ENCODE peak calls at places on chromosome 4, in eight cellular contexts. One of them, this sample, is unnamed.

GRCh38 chr4:130574215-130574614 is 1478.3 kb downstream of the C4orf33 start:
- DNase-seq in PC-3: no peak
- DNase-seq in tibial artery: no peak
- DNase-seq in SK-N-SH: no peak
- DNase-seq in lower lobe of right lung: no peak
- DNase-seq in mesendoderm: no peak
- DNase-seq in heart right ventricle: no peak
- DNase-seq in substantia nigra: no peak
- DNase-seq in this sample: no peak

GRCh38 chr4:105651879-105652640 is 56.4 kb downstream of the INTS12 start:
- DNase-seq in tibial artery: no peak
- DNase-seq in mesendoderm: no peak
- DNase-seq in lower lobe of right lung: no peak
- DNase-seq in PC-3: no peak
- DNase-seq in SK-N-SH: no peak
- DNase-seq in heart right ventricle: no peak
- DNase-seq in substantia nigra: no peak
- DNase-seq in this sample: no peak

GRCh38 chr4:187004628-187005027 is 281.0 kb upstream of the FAT1 start:
- DNase-seq in PC-3: no peak
- DNase-seq in lower lobe of right lung: no peak
- DNase-seq in heart right ventricle: no peak
- DNase-seq in substantia nigra: no peak
- DNase-seq in SK-N-SH: no peak
- DNase-seq in mesendoderm: no peak
- DNase-seq in tibial artery: no peak
- DNase-seq in this sample: no peak

GRCh38 chr4:118141240-118141639 is 107.0 kb downstream of the NDST3 start:
- DNase-seq in heart right ventricle: no peak
- DNase-seq in lower lobe of right lung: no peak
- DNase-seq in tibial artery: no peak
- DNase-seq in SK-N-SH: no peak
- DNase-seq in mesendoderm: peak
- DNase-seq in substantia nigra: no peak
- DNase-seq in PC-3: no peak
- DNase-seq in this sample: no peak

GRCh38 chr4:86500527-86500926 is 93.6 kb upstream of the PTPN13 start:
- DNase-seq in tibial artery: no peak
- DNase-seq in mesendoderm: no peak
- DNase-seq in SK-N-SH: no peak
- DNase-seq in heart right ventricle: no peak
- DNase-seq in substantia nigra: no peak
- DNase-seq in lower lobe of right lung: no peak
- DNase-seq in PC-3: peak
- DNase-seq in this sample: no peak

GRCh38 chr4:96146686-96147085 is 306.8 kb downstream of the PDHA2 start:
- DNase-seq in substantia nigra: no peak
- DNase-seq in PC-3: no peak
- DNase-seq in lower lobe of right lung: no peak
- DNase-seq in SK-N-SH: no peak
- DNase-seq in tibial artery: no peak
- DNase-seq in mesendoderm: no peak
- DNase-seq in heart right ventricle: no peak
- DNase-seq in this sample: no peak

GRCh38 chr4:85740431-85740861 is 265.5 kb downstream of the ARHGAP24 start:
- DNase-seq in PC-3: peak
- DNase-seq in tibial artery: no peak
- DNase-seq in substantia nigra: no peak
- DNase-seq in lower lobe of right lung: no peak
- DNase-seq in SK-N-SH: no peak
- DNase-seq in mesendoderm: no peak
- DNase-seq in heart right ventricle: no peak
- DNase-seq in this sample: no peak

GRCh38 chr4:146582864-146583263 is 55.8 kb upstream of the POU4F2 start:
- DNase-seq in lower lobe of right lung: no peak
- DNase-seq in mesendoderm: peak
- DNase-seq in heart right ventricle: no peak
- DNase-seq in substantia nigra: no peak
- DNase-seq in SK-N-SH: no peak
- DNase-seq in tibial artery: no peak
- DNase-seq in PC-3: peak
- DNase-seq in this sample: no peak

GRCh38 chr4:30718889-30719252 is 1.3 kb upstream of the PCDH7 start:
- DNase-seq in PC-3: peak
- DNase-seq in lower lobe of right lung: no peak
- DNase-seq in heart right ventricle: peak
- DNase-seq in SK-N-SH: peak
- DNase-seq in substantia nigra: no peak
- DNase-seq in mesendoderm: peak
- DNase-seq in tibial artery: no peak
- DNase-seq in this sample: peak

GRCh38 chr4:23906839-23907238 is 17.0 kb upstream of the PPARGC1A start:
- DNase-seq in heart right ventricle: no peak
- DNase-seq in lower lobe of right lung: no peak
- DNase-seq in mesendoderm: no peak
- DNase-seq in SK-N-SH: no peak
- DNase-seq in PC-3: no peak
- DNase-seq in substantia nigra: no peak
- DNase-seq in tibial artery: no peak
- DNase-seq in this sample: no peak

GRCh38 chr4:71270901-71271300 is 67.9 kb upstream of the SLC4A4 start:
- DNase-seq in lower lobe of right lung: no peak
- DNase-seq in tibial artery: no peak
- DNase-seq in PC-3: peak
- DNase-seq in SK-N-SH: peak
- DNase-seq in substantia nigra: no peak
- DNase-seq in heart right ventricle: no peak
- DNase-seq in mesendoderm: peak
- DNase-seq in this sample: no peak

GRCh38 chr4:83362492-83363329 is 28.1 kb upstream of the HPSE start:
- DNase-seq in lower lobe of right lung: no peak
- DNase-seq in PC-3: peak
- DNase-seq in substantia nigra: no peak
- DNase-seq in mesendoderm: peak
- DNase-seq in heart right ventricle: no peak
- DNase-seq in tibial artery: no peak
- DNase-seq in SK-N-SH: peak
- DNase-seq in this sample: no peak

GRCh38 chr4:40576651-40577480 is 52.8 kb downstream of the RBM47 start:
- DNase-seq in PC-3: peak
- DNase-seq in heart right ventricle: peak
- DNase-seq in lower lobe of right lung: peak
- DNase-seq in substantia nigra: peak
- DNase-seq in SK-N-SH: no peak
- DNase-seq in mesendoderm: peak
- DNase-seq in tibial artery: peak
- DNase-seq in this sample: peak

DNA sequence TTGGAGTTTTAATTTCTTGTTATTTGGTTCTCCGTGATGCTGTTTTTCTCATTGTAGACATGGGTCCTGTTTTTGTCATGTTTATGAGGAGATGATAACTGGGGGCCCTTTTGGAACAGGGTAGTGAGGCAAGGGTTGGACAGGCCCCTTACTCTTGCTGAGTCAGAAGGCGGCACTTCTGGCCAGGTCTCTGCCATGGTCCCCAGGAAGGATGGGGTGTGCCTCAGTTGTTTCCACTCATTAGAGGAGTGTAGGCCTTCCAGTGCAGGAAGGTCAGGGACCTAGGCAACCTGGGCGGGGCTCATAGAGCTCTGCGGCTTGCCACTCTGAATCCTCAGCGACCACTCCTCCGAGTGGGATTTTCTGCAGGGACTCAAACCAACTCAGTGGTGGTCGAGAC is 68.2 kb downstream of the NELFA start:
- DNase-seq in substantia nigra: no peak
- DNase-seq in heart right ventricle: no peak
- DNase-seq in SK-N-SH: no peak
- DNase-seq in PC-3: no peak
- DNase-seq in mesendoderm: no peak
- DNase-seq in tibial artery: no peak
- DNase-seq in lower lobe of right lung: no peak
- DNase-seq in this sample: peak
- H3K27ac ChIP-seq in substantia nigra: no peak
- H3K27ac ChIP-seq in heart right ventricle: no peak
- H3K27ac ChIP-seq in SK-N-SH: peak
- H3K27ac ChIP-seq in PC-3: peak
- H3K27ac ChIP-seq in mesendoderm: no peak
- H3K27ac ChIP-seq in tibial artery: no peak
- H3K27ac ChIP-seq in lower lobe of right lung: no peak
- H3K27ac ChIP-seq in this sample: no peak

GRCh38 chr4:148443550-148444295 is 1.5 kb upstream of the NR3C2 start:
- DNase-seq in heart right ventricle: peak
- DNase-seq in SK-N-SH: peak
- DNase-seq in substantia nigra: peak
- DNase-seq in PC-3: peak
- DNase-seq in lower lobe of right lung: peak
- DNase-seq in mesendoderm: peak
- DNase-seq in tibial artery: peak
- DNase-seq in this sample: peak
- H3K27ac ChIP-seq in heart right ventricle: peak
- H3K27ac ChIP-seq in SK-N-SH: no peak
- H3K27ac ChIP-seq in substantia nigra: peak
- H3K27ac ChIP-seq in PC-3: no peak
- H3K27ac ChIP-seq in lower lobe of right lung: peak
- H3K27ac ChIP-seq in mesendoderm: no peak
- H3K27ac ChIP-seq in tibial artery: peak
- H3K27ac ChIP-seq in this sample: peak

GRCh38 chr4:150074064-150074463 is 4.2 kb upstream of the DCLK2 start:
- DNase-seq in substantia nigra: no peak
- DNase-seq in tibial artery: no peak
- DNase-seq in SK-N-SH: no peak
- DNase-seq in PC-3: no peak
- DNase-seq in heart right ventricle: no peak
- DNase-seq in mesendoderm: no peak
- DNase-seq in lower lobe of right lung: no peak
- DNase-seq in this sample: no peak
- H3K27ac ChIP-seq in substantia nigra: no peak
- H3K27ac ChIP-seq in tibial artery: no peak
- H3K27ac ChIP-seq in SK-N-SH: peak
- H3K27ac ChIP-seq in PC-3: no peak
- H3K27ac ChIP-seq in heart right ventricle: no peak
- H3K27ac ChIP-seq in mesendoderm: no peak
- H3K27ac ChIP-seq in lower lobe of right lung: no peak
- H3K27ac ChIP-seq in this sample: no peak

GRCh38 chr4:108350332-108350731 is 181.6 kb upstream of the LEF1 start:
- DNase-seq in tibial artery: no peak
- DNase-seq in SK-N-SH: peak
- DNase-seq in lower lobe of right lung: no peak
- DNase-seq in mesendoderm: peak
- DNase-seq in substantia nigra: no peak
- DNase-seq in PC-3: no peak
- DNase-seq in heart right ventricle: no peak
- DNase-seq in this sample: peak

GRCh38 chr4:108355523-108356208 is 186.9 kb upstream of the LEF1 start:
- DNase-seq in tibial artery: no peak
- DNase-seq in SK-N-SH: peak
- DNase-seq in mesendoderm: no peak
- DNase-seq in lower lobe of right lung: no peak
- DNase-seq in PC-3: no peak
- DNase-seq in heart right ventricle: no peak
- DNase-seq in substantia nigra: no peak
- DNase-seq in this sample: no peak

GRCh38 chr4:108356209-108356535 is 187.4 kb upstream of the LEF1 start:
- DNase-seq in substantia nigra: no peak
- DNase-seq in PC-3: no peak
- DNase-seq in lower lobe of right lung: no peak
- DNase-seq in mesendoderm: no peak
- DNase-seq in SK-N-SH: no peak
- DNase-seq in tibial artery: no peak
- DNase-seq in heart right ventricle: no peak
- DNase-seq in this sample: no peak

GRCh38 chr4:108352664-108353308 is 184.1 kb upstream of the LEF1 start:
- DNase-seq in heart right ventricle: no peak
- DNase-seq in PC-3: no peak
- DNase-seq in lower lobe of right lung: no peak
- DNase-seq in SK-N-SH: no peak
- DNase-seq in mesendoderm: no peak
- DNase-seq in substantia nigra: no peak
- DNase-seq in tibial artery: no peak
- DNase-seq in this sample: no peak

DNA sequence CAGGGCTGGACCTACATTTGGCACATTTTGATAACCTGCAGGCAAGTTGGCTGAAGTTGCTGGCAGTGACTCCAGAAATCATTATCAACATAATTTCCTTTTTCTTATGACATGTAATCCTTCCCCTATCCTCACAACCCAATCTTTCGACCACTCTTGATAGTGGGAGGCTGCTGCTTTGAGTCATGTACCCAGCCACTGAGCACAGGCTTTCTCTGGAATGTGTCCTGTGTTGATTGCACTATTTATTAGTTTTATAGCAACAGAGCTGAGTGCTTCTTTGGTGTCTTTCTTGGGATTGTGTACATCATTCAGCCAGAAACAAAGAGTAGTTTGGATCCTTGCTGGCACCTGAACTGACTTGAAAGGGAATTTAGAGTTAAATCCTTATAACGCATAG is 183.1 kb upstream of the LEF1 start:
- DNase-seq in SK-N-SH: no peak
- DNase-seq in lower lobe of right lung: no peak
- DNase-seq in PC-3: no peak
- DNase-seq in tibial artery: no peak
- DNase-seq in substantia nigra: no peak
- DNase-seq in mesendoderm: no peak
- DNase-seq in heart right ventricle: no peak
- DNase-seq in this sample: no peak
- H3K27ac ChIP-seq in SK-N-SH: no peak
- H3K27ac ChIP-seq in lower lobe of right lung: no peak
- H3K27ac ChIP-seq in PC-3: no peak
- H3K27ac ChIP-seq in tibial artery: no peak
- H3K27ac ChIP-seq in substantia nigra: no peak
- H3K27ac ChIP-seq in mesendoderm: no peak
- H3K27ac ChIP-seq in heart right ventricle: no peak
- H3K27ac ChIP-seq in this sample: no peak